ENCODE peak calls at places on chromosomes 11 and 22, in four cellular contexts. R, Q, A and P are unnamed samples.

GRCh38 chr22:26364066-26365015 is 64.7 kb upstream of the ASPHD2 start:
- DNase-seq in R (peak), Q (peak), A (peak), P (peak)

GRCh38 chr22:20432244-20432686 is 5.4 kb downstream of the SCARF2 start:
- DNase-seq in A (no peak), R (no peak), Q (no peak), P (no peak)

GRCh38 chr22:35648066-35649025 is at the start of gene APOL6:
- DNase-seq in Q (peak), A (peak), R (peak), P (peak)

GRCh38 chr11:69075421-69076128 is 26.8 kb downstream of the TPCN2 start:
- DNase-seq in R (no peak), Q (peak), A (peak), P (no peak)

GRCh38 chr11:12106501-12106900 is 3.9 kb upstream of the MICAL2 start:
- DNase-seq in A (no peak), Q (no peak), R (no peak), P (no peak)

GRCh38 chr22:31646186-31647019 is 15.6 kb downstream of the PISD start:
- DNase-seq in Q (peak), R (peak), A (peak), P (peak)

GRCh38 chr11:75514596-75514995 is 11.1 kb downstream of the GDPD5 start:
- DNase-seq in Q (no peak), R (no peak), A (no peak), P (no peak)

GRCh38 chr11:118353084-118353710 is 6.2 kb upstream of the UBE4A start:
- DNase-seq in R (no peak), A (peak), Q (no peak), P (peak)

GRCh38 chr11:97990162-97990920 is 1030.4 kb upstream of the CNTN5 start:
- DNase-seq in R (no peak), Q (no peak), A (peak), P (no peak)

GRCh38 chr11:44711772-44712608 is 14.8 kb upstream of the TSPAN18 start:
- DNase-seq in Q (no peak), R (no peak), A (no peak), P (no peak)